ENCODE peak calls at places on chromosomes 12 and 14, in four cellular contexts. G is ureter, R is sigmoid colon, F is germinal center. M is an unnamed sample.

GRCh38 chr12:105220150-105220928 is 15.6 kb downstream of the APPL2 start:
- DNase-seq in G (no peak), R (no peak), F (no peak), M (no peak)

GRCh38 chr12:117387832-117388231 is 26.4 kb upstream of the NOS1 start:
- DNase-seq in G (no peak), R (no peak), F (no peak), M (no peak)

GRCh38 chr12:112684742-112685141 is 106.8 kb upstream of the RPH3A start:
- DNase-seq in G (no peak), R (no peak), F (no peak), M (no peak)

GRCh38 chr12:3035815-3036702 is 41.1 kb upstream of the TSPAN9 start:
- DNase-seq in G (no peak), R (no peak), F (no peak), M (no peak)

GRCh38 chr12:115657081-115658013 is 620.1 kb downstream of the MED13L start:
- DNase-seq in G (no peak), R (no peak), F (no peak), M (no peak)

GRCh38 chr14:30657606-30658163 is 35.6 kb downstream of the SCFD1 start:
- DNase-seq in G (no peak), R (no peak), F (no peak), M (no peak)

GRCh38 chr14:105168496-105168978 is at the start of gene JAG2:
- DNase-seq in G (no peak), R (no peak), F (peak), M (no peak)

GRCh38 chr12:21618566-21618965 is 13.9 kb upstream of the GYS2 start:
- DNase-seq in G (no peak), R (no peak), F (no peak), M (no peak)

GRCh38 chr14:38500125-38500524 is 244.2 kb upstream of the CLEC14A start:
- DNase-seq in G (no peak), R (no peak), F (no peak), M (no peak)

GRCh38 chr12:50017047-50017446 is 8.2 kb downstream of the RACGAP1 start:
- DNase-seq in G (peak), R (peak), F (no peak), M (no peak)

GRCh38 chr12:108461071-108461670 is 53.9 kb upstream of the FICD start:
- DNase-seq in G (no peak), R (no peak), F (no peak), M (no peak)

GRCh38 chr12:22480016-22480415 is 64.3 kb downstream of the C2CD5 start:
- DNase-seq in G (no peak), R (no peak), F (no peak), M (no peak)

GRCh38 chr12:1692895-1693294 is 2.0 kb downstream of the ADIPOR2 start:
- DNase-seq in G (no peak), R (no peak), F (no peak), M (no peak)

GRCh38 chr12:43551971-43552559 is at the start of gene ADAMTS20:
- DNase-seq in G (no peak), R (no peak), F (peak), M (no peak)

GRCh38 chr12:52147367-52147972 is 44.3 kb downstream of the KRT80 start:
- DNase-seq in G (peak), R (peak), F (no peak), M (no peak)

GRCh38 chr12:39752482-39753147 is 133.0 kb upstream of the ABCD2 start:
- DNase-seq in G (no peak), R (no peak), F (no peak), M (no peak)

GRCh38 chr14:103140316-103141109 is 17.3 kb downstream of the TNFAIP2 start:
- DNase-seq in G (no peak), R (no peak), F (no peak), M (no peak)

GRCh38 chr12:127150479-127150878 is 1116.5 kb upstream of the TMEM132C start:
- DNase-seq in G (no peak), R (no peak), F (no peak), M (no peak)

GRCh38 chr12:116370886-116371580 is 93.5 kb upstream of the MED13L start:
- DNase-seq in G (no peak), R (no peak), F (no peak), M (no peak)

GRCh38 chr14:104735830-104736642 is 12.0 kb downstream of the ADSS1 start:
- DNase-seq in G (peak), R (peak), F (no peak), M (no peak)

GRCh38 chr14:80275208-80275850 is 64.0 kb upstream of the DIO2 start:
- DNase-seq in G (no peak), R (no peak), F (no peak), M (no peak)

GRCh38 chr12:47509398-47509851 is 196.4 kb downstream of the RPAP3 start:
- DNase-seq in G (no peak), R (no peak), F (no peak), M (no peak)

GRCh38 chr12:12491634-12492033 is 71.0 kb downstream of the DUSP16 start:
- DNase-seq in G (no peak), R (no peak), F (no peak), M (no peak)

GRCh38 chr12:96247567-96247962 is 53.4 kb downstream of the ELK3 start:
- DNase-seq in G (no peak), R (no peak), F (no peak), M (no peak)

GRCh38 chr12:7121324-7121723 is 7.4 kb downstream of the RBP5 start:
- DNase-seq in G (no peak), R (peak), F (no peak), M (no peak)

GRCh38 chr14:96037891-96038557 is 1.1 kb upstream of the C14orf132 start:
- DNase-seq in G (no peak), R (peak), F (no peak), M (no peak)

GRCh38 chr14:83217492-83217891 is 1683.8 kb upstream of the SEL1L start:
- DNase-seq in G (no peak), R (no peak), F (no peak), M (no peak)

GRCh38 chr12:104249017-104249416 is 33.4 kb downstream of the TXNRD1 start:
- DNase-seq in G (no peak), R (no peak), F (no peak), M (no peak)

GRCh38 chr12:13563743-13564125 is 367.2 kb downstream of the EMP1 start:
- DNase-seq in G (no peak), R (no peak), F (no peak), M (no peak)

M was measured in HL-60.